ENCODE peak calls at places on chromosomes 16 and 17, in five cellular contexts. One of them, this sample, is unnamed.

GRCh38 chr17:76700627-76701470 is 9.9 kb downstream of the MXRA7 start:
- DNase-seq in NCI-H524 treated with DMSO at 0.1 percent for 48 hours: no peak
- DNase-seq in amniotic stem cell: peak; percentile 76
- DNase-seq in NCI-H2081: no peak
- DNase-seq in neural progenitor cell: peak; percentile 63
- DNase-seq in this sample: no peak

GRCh38 chr17:16583781-16584180 is 14.8 kb upstream of the ZNF287 start:
- DNase-seq in NCI-H524 treated with DMSO at 0.1 percent for 48 hours: no peak
- DNase-seq in amniotic stem cell: no peak
- DNase-seq in NCI-H2081: no peak
- DNase-seq in neural progenitor cell: no peak
- DNase-seq in this sample: no peak

GRCh38 chr16:77359065-77359502 is 75.8 kb downstream of the ADAMTS18 start:
- DNase-seq in NCI-H524 treated with DMSO at 0.1 percent for 48 hours: no peak
- DNase-seq in amniotic stem cell: no peak
- DNase-seq in NCI-H2081: peak; percentile 40
- DNase-seq in neural progenitor cell: peak; percentile 52
- DNase-seq in this sample: peak; percentile 3

GRCh38 chr16:78893340-78893739 is 707.2 kb downstream of the MAF start:
- DNase-seq in NCI-H524 treated with DMSO at 0.1 percent for 48 hours: no peak
- DNase-seq in amniotic stem cell: no peak
- DNase-seq in NCI-H2081: no peak
- DNase-seq in neural progenitor cell: no peak
- DNase-seq in this sample: no peak

GRCh38 chr17:31074772-31075538 is 19.8 kb upstream of the NF1 start:
- DNase-seq in NCI-H524 treated with DMSO at 0.1 percent for 48 hours: no peak
- DNase-seq in amniotic stem cell: no peak
- DNase-seq in NCI-H2081: no peak
- DNase-seq in neural progenitor cell: peak; percentile 56
- DNase-seq in this sample: no peak

GRCh38 chr16:49528564-49529150 is 155.1 kb downstream of the C16orf78 start:
- DNase-seq in NCI-H524 treated with DMSO at 0.1 percent for 48 hours: no peak
- DNase-seq in amniotic stem cell: no peak
- DNase-seq in NCI-H2081: no peak
- DNase-seq in neural progenitor cell: no peak
- DNase-seq in this sample: no peak

GRCh38 chr16:87422106-87422505 is 30.0 kb downstream of the MAP1LC3B start:
- DNase-seq in NCI-H524 treated with DMSO at 0.1 percent for 48 hours: no peak
- DNase-seq in amniotic stem cell: no peak
- DNase-seq in NCI-H2081: no peak
- DNase-seq in neural progenitor cell: no peak
- DNase-seq in this sample: no peak

GRCh38 chr16:72925631-72925979 is 122.3 kb downstream of the ZFHX3 start:
- DNase-seq in NCI-H524 treated with DMSO at 0.1 percent for 48 hours: no peak
- DNase-seq in amniotic stem cell: no peak
- DNase-seq in NCI-H2081: no peak
- DNase-seq in neural progenitor cell: no peak
- DNase-seq in this sample: no peak

GRCh38 chr17:27381007-27381501 is 75.2 kb upstream of the KSR1 start:
- DNase-seq in NCI-H524 treated with DMSO at 0.1 percent for 48 hours: peak; percentile 19
- DNase-seq in amniotic stem cell: no peak
- DNase-seq in NCI-H2081: no peak
- DNase-seq in neural progenitor cell: peak; percentile 80
- DNase-seq in this sample: peak; percentile 46

GRCh38 chr17:40614431-40615294 is 33.0 kb downstream of the SMARCE1 start:
- DNase-seq in NCI-H524 treated with DMSO at 0.1 percent for 48 hours: no peak
- DNase-seq in amniotic stem cell: no peak
- DNase-seq in NCI-H2081: no peak
- DNase-seq in neural progenitor cell: no peak
- DNase-seq in this sample: no peak

GRCh38 chr16:69393898-69394849 is 8.4 kb upstream of the TERF2 start:
- DNase-seq in NCI-H524 treated with DMSO at 0.1 percent for 48 hours: no peak
- DNase-seq in amniotic stem cell: no peak
- DNase-seq in NCI-H2081: no peak
- DNase-seq in neural progenitor cell: no peak
- DNase-seq in this sample: no peak

GRCh38 chr17:40568074-40568836 is 3.0 kb upstream of the CCR7 start:
- DNase-seq in NCI-H524 treated with DMSO at 0.1 percent for 48 hours: no peak
- DNase-seq in amniotic stem cell: no peak
- DNase-seq in NCI-H2081: no peak
- DNase-seq in neural progenitor cell: no peak
- DNase-seq in this sample: no peak

GRCh38 chr17:74117087-74117486 is 86.4 kb upstream of the RPL38 start:
- DNase-seq in NCI-H524 treated with DMSO at 0.1 percent for 48 hours: no peak
- DNase-seq in amniotic stem cell: no peak
- DNase-seq in NCI-H2081: no peak
- DNase-seq in neural progenitor cell: no peak
- DNase-seq in this sample: no peak

GRCh38 chr16:27177031-27177774 is 26.1 kb upstream of the KDM8 start:
- DNase-seq in NCI-H524 treated with DMSO at 0.1 percent for 48 hours: no peak
- DNase-seq in amniotic stem cell: peak; percentile 34
- DNase-seq in NCI-H2081: no peak
- DNase-seq in neural progenitor cell: no peak
- DNase-seq in this sample: no peak

GRCh38 chr17:16486373-16487250 is 5.4 kb downstream of the LRRC75A start:
- DNase-seq in NCI-H524 treated with DMSO at 0.1 percent for 48 hours: no peak
- DNase-seq in amniotic stem cell: no peak
- DNase-seq in NCI-H2081: peak; percentile 98
- DNase-seq in neural progenitor cell: peak; percentile 56
- DNase-seq in this sample: peak; percentile 93

GRCh38 chr17:17351901-17352781 is 49.0 kb downstream of the NT5M start:
- DNase-seq in NCI-H524 treated with DMSO at 0.1 percent for 48 hours: peak; percentile 27
- DNase-seq in amniotic stem cell: no peak
- DNase-seq in NCI-H2081: no peak
- DNase-seq in neural progenitor cell: no peak
- DNase-seq in this sample: no peak

GRCh38 chr16:70018254-70018653 is 67.1 kb downstream of the CLEC18A start:
- DNase-seq in NCI-H524 treated with DMSO at 0.1 percent for 48 hours: no peak
- DNase-seq in amniotic stem cell: no peak
- DNase-seq in NCI-H2081: peak; percentile 20
- DNase-seq in neural progenitor cell: peak; percentile 42
- DNase-seq in this sample: no peak

GRCh38 chr17:50353600-50354195 is 7.8 kb downstream of the XYLT2 start:
- DNase-seq in NCI-H524 treated with DMSO at 0.1 percent for 48 hours: no peak
- DNase-seq in amniotic stem cell: no peak
- DNase-seq in NCI-H2081: no peak
- DNase-seq in neural progenitor cell: no peak
- DNase-seq in this sample: no peak

GRCh38 chr16:11494433-11494832 is 92.3 kb downstream of the LITAF start:
- DNase-seq in NCI-H524 treated with DMSO at 0.1 percent for 48 hours: no peak
- DNase-seq in amniotic stem cell: no peak
- DNase-seq in NCI-H2081: no peak
- DNase-seq in neural progenitor cell: no peak
- DNase-seq in this sample: no peak

GRCh38 chr17:78538033-78538776 is 39.0 kb downstream of the DNAH17 start:
- DNase-seq in NCI-H524 treated with DMSO at 0.1 percent for 48 hours: no peak
- DNase-seq in amniotic stem cell: no peak
- DNase-seq in NCI-H2081: no peak
- DNase-seq in neural progenitor cell: peak; percentile 62
- DNase-seq in this sample: no peak

GRCh38 chr17:61837175-61838051 is 25.9 kb downstream of the BRIP1 start:
- DNase-seq in NCI-H524 treated with DMSO at 0.1 percent for 48 hours: no peak
- DNase-seq in amniotic stem cell: peak; percentile 61
- DNase-seq in NCI-H2081: peak; percentile 59
- DNase-seq in neural progenitor cell: peak; percentile 74
- DNase-seq in this sample: no peak

This sample was measured in NCI-H2029 treated with DMSO at 0.1 percent for 48 hours.